ENCODE peak calls at places on chromosomes 11 and 22, in nine cellular contexts. I is tibial nerve; N is astrocyte of the spinal cord; W is sigmoid colon; M is glutamatergic neuron; V is HFFc6; S is spleen; O is CD4-positive, alpha-beta T cell; D is RWPE1. H is an unnamed sample.

GRCh38 chr11:74669311-74670160 is 61.7 kb downstream of the CHRDL2 start:
- DNase-seq in I (no peak), N (no peak), W (no peak), M (no peak), V (no peak), S (no peak), O (no peak), D (no peak), H (no peak)

GRCh38 chr11:27242591-27242990 is 120.4 kb downstream of the CCDC34 start:
- DNase-seq in I (no peak), N (peak; percentile 91), W (no peak), M (no peak), V (peak; percentile 37), S (no peak), O (no peak), D (no peak), H (no peak)

GRCh38 chr11:75195164-75195962 is 44.5 kb downstream of the SLCO2B1 start:
- DNase-seq in I (no peak), N (no peak), W (peak; percentile 84), M (no peak), V (no peak), S (no peak), O (no peak), D (no peak), H (no peak)

GRCh38 chr11:115873813-115874212 is 369.6 kb upstream of the CADM1 start:
- DNase-seq in I (no peak), N (no peak), W (no peak), M (no peak), V (no peak), S (no peak), O (no peak), D (no peak), H (no peak)

GRCh38 chr22:46769191-46769675 is 6.8 kb downstream of the TBC1D22A start:
- DNase-seq in I (no peak), N (no peak), W (no peak), M (no peak), V (no peak), S (peak; percentile 86), O (no peak), D (no peak), H (no peak)

GRCh38 chr11:95078526-95078925 is 11.1 kb upstream of the ENDOD1 start:
- DNase-seq in I (no peak), N (peak; percentile 43), W (no peak), M (no peak), V (no peak), S (no peak), O (no peak), D (no peak), H (no peak)

GRCh38 chr22:38294193-38294592 is 21.4 kb upstream of the TMEM184B start:
- DNase-seq in I (no peak), N (no peak), W (no peak), M (no peak), V (no peak), S (no peak), O (no peak), D (no peak), H (no peak)

GRCh38 chr11:73470036-73470624 is 93.9 kb downstream of the RELT start:
- DNase-seq in I (no peak), N (no peak), W (no peak), M (no peak), V (no peak), S (no peak), O (no peak), D (no peak), H (no peak)

GRCh38 chr22:42271191-42271813 is 849 bp upstream of the TCF20 start:
- DNase-seq in I (no peak), N (no peak), W (no peak), M (no peak), V (no peak), S (no peak), O (no peak), D (no peak), H (no peak)

GRCh38 chr22:49433717-49434611 is 393.7 kb downstream of the BRD1 start:
- DNase-seq in I (no peak), N (no peak), W (no peak), M (no peak), V (no peak), S (no peak), O (no peak), D (no peak), H (no peak)
- TF ChIP-seq CTCF in I (no peak), N (no peak), W (no peak), M (no peak), V (no peak), S (peak; percentile 19), O (no peak), D (no peak), H (no peak)

DNA sequence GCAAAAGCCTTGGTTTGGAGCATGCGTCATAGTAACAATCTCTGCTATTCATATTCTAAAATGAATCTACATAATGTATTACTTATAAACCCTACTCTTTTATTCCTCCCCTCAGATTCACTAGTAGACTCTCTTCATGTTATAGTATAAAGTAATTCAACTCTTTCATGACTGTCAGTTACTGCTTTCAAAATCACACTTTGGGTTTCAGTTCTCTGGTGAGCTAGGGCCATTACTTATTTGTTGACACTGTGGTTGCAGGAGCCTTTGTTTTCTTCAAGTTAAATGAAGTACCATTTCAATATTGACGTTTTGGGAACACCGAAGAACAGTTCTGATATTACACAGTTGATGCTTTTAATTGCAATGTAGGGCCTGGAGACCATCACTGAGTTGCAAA is 378.4 kb downstream of the DDX10 start:
- DNase-seq in I (no peak), N (no peak), W (no peak), M (no peak), V (no peak), S (no peak), O (no peak), D (no peak), H (no peak)
- TF ChIP-seq CTCF in I (no peak), N (no peak), W (no peak), M (no peak), V (no peak), S (no peak), O (no peak), D (no peak), H (no peak)

GRCh38 chr11:6442441-6442840 is 1.7 kb upstream of the HPX start:
- DNase-seq in I (no peak), N (no peak), W (no peak), M (no peak), V (no peak), S (no peak), O (no peak), D (no peak), H (no peak)

GRCh38 chr11:6437423-6437822 is 3.4 kb downstream of the HPX start:
- DNase-seq in I (no peak), N (no peak), W (no peak), M (no peak), V (no peak), S (no peak), O (no peak), D (no peak), H (no peak)

GRCh38 chr11:6437993-6438392 is 2.8 kb downstream of the HPX start:
- DNase-seq in I (no peak), N (no peak), W (no peak), M (no peak), V (no peak), S (no peak), O (no peak), D (no peak), H (no peak)

GRCh38 chr11:6440906-6441358 is at the start of gene HPX:
- DNase-seq in I (no peak), N (no peak), W (no peak), M (no peak), V (no peak), S (no peak), O (no peak), D (no peak), H (no peak)

DNA sequence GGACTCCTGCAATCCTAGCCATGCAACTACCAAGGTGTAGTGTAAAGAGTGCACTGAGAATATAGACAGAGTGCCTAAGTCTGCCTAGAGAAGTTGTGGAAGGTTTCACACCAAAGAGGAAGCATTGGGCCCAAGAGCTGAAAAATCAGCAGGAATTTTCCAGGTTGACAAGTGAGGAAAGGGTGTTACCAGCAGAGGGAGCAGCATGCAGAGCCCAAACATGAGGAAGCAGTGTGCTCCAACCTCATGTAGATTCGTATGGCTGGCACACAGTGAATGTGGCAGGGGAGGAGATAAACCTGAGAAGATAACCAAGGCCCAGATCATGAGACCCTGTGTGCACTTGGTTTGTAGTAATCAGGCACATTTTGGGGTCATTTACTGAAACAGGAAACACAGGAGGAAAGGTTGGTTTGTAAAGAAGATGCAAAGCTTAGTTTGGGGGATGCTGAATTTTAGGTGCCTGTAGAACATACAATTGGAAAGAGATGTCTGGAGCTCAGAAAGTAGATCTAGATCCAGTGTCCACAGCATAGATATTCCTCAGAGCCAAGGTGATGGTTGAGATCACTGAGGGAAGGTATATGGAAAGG is 1.7 kb downstream of the HPX start:
- DNase-seq in I (no peak), N (peak; percentile 40), W (no peak), M (peak; percentile 55), V (peak; percentile 55), S (no peak), O (no peak), D (peak; percentile 36), H (peak; percentile 61)
- TF ChIP-seq CTCF in I (peak; percentile 28), N (peak; percentile 79), W (peak; percentile 40), M (peak; percentile 64), V (peak; percentile 84), S (peak; percentile 59), O (peak; percentile 67), D (peak; percentile 55), H (peak; percentile 47)

GRCh38 chr11:68025047-68025446 is 5.4 kb upstream of the NDUFS8 start:
- DNase-seq in I (no peak), N (no peak), W (no peak), M (no peak), V (no peak), S (no peak), O (no peak), D (no peak), H (no peak)
- TF ChIP-seq CTCF in I (no peak), N (no peak), W (no peak), M (no peak), V (no peak), S (no peak), O (no peak), D (no peak), H (peak; percentile 24)

DNA sequence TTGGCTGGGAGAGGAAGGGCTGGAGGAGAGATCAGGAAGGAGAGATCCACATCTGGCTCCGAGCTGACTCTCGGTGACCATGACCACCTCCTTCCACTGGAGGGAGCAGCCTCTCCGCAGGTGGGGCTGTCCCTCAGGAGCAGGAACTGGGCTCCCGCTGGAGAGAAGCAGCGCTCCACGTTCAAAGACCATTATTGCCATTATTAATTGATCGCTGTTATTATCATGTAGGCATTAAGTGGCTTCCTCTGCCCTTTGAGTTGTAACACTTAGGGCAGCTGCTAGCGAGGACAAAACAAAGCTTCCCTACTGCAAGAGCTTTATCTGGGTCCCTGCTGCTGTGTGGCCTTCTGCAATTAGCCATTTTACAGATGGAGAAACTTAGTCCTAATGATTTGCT is 251.9 kb downstream of the ST3GAL4 start:
- DNase-seq in I (peak; percentile 17), N (peak; percentile 65), W (no peak), M (peak; percentile 77), V (peak; percentile 60), S (no peak), O (no peak), D (peak; percentile 68), H (peak; percentile 73)
- TF ChIP-seq CTCF in I (peak; percentile 43), N (peak; percentile 85), W (peak; percentile 42), M (peak; percentile 80), V (peak; percentile 93), S (peak; percentile 46), O (no peak), D (peak; percentile 68), H (peak; percentile 66)

GRCh38 chr11:126567419-126567818 is 211.9 kb downstream of the ST3GAL4 start:
- DNase-seq in I (no peak), N (no peak), W (no peak), M (no peak), V (no peak), S (no peak), O (no peak), D (no peak), H (no peak)
- TF ChIP-seq CTCF in I (no peak), N (no peak), W (no peak), M (no peak), V (no peak), S (no peak), O (no peak), D (no peak), H (no peak)

H was measured in endothelial cell.